ENCODE peak calls at places on chromosome 11, in nine cellular contexts. E, A, W, D, Q, L, R, B and K are unnamed samples. For H3K36me3, the result is how much of the 10 kb centered on the place peaks cover.

GRCh38 chr11:15288801-15289342 is 174.1 kb downstream of the INSC start:
- ATAC-seq in B (no peak), Q (no peak), E (no peak), R (no peak), W (no peak), L (no peak), D (no peak), A (no peak), K (no peak)

GRCh38 chr11:119371067-119371601 is 10.4 kb downstream of the USP2 start:
- ATAC-seq in D (no peak), W (no peak), A (no peak), Q (no peak), B (no peak), L (no peak), R (no peak), E (no peak), K (no peak)

GRCh38 chr11:30603357-30603756 is 17.2 kb upstream of the MPPED2 start:
- ATAC-seq in D (no peak), R (no peak), W (no peak), L (no peak), E (no peak), Q (no peak), B (no peak), A (no peak), K (no peak)

GRCh38 chr11:112212290-112212689 is 13.9 kb upstream of the PTS start:
- ATAC-seq in Q (no peak), B (no peak), E (no peak), D (no peak), A (peak), L (no peak), W (no peak), R (no peak), K (no peak)

GRCh38 chr11:74390697-74391096 is 7.5 kb downstream of the PGM2L1 start:
- ATAC-seq in W (no peak), R (no peak), A (no peak), Q (no peak), B (no peak), E (no peak), L (no peak), D (no peak), K (no peak)

GRCh38 chr11:1153951-1154487 is 3.7 kb upstream of the MUC5AC start:
- ATAC-seq in D (peak), Q (peak), W (peak), B (no peak), E (peak), A (peak), L (peak), R (peak), K (peak)

GRCh38 chr11:12784987-12785386 is 110.8 kb downstream of the TEAD1 start:
- ATAC-seq in A (peak), W (no peak), B (no peak), D (no peak), Q (peak), R (no peak), E (no peak), L (peak), K (no peak)

GRCh38 chr11:77730789-77731188 is 89.7 kb downstream of the RSF1 start:
- ATAC-seq in R (no peak), E (no peak), B (no peak), A (no peak), D (no peak), W (no peak), L (no peak), Q (no peak), K (no peak)

GRCh38 chr11:57555393-57555792 is 12.1 kb downstream of the UBE2L6 start:
- ATAC-seq in R (no peak), W (no peak), D (peak), A (no peak), E (no peak), L (no peak), Q (no peak), B (no peak), K (no peak)

GRCh38 chr11:111698852-111699559 is 67.2 kb downstream of the PPP2R1B start:
- ATAC-seq in R (no peak), B (no peak), D (no peak), A (no peak), L (no peak), E (no peak), W (peak), Q (no peak), K (no peak)

GRCh38 chr11:76147106-76147735 is 59.1 kb downstream of the WNT11 start:
- ATAC-seq in L (no peak), W (no peak), A (no peak), E (no peak), B (no peak), R (no peak), D (no peak), Q (no peak), K (no peak)

GRCh38 chr11:46912526-46913150 is 5.7 kb downstream of the LRP4 start:
- ATAC-seq in L (no peak), R (no peak), E (no peak), B (no peak), W (peak), D (no peak), Q (no peak), A (no peak), K (no peak)

GRCh38 chr11:7538023-7538422 is 24.2 kb downstream of the PPFIBP2 start:
- ATAC-seq in A (no peak), W (no peak), E (no peak), L (no peak), B (no peak), R (no peak), Q (peak), D (no peak), K (peak)

GRCh38 chr11:70463478-70464255 is 65.3 kb downstream of the CTTN start:
- ATAC-seq in D (no peak), W (no peak), Q (no peak), A (no peak), L (no peak), E (no peak), B (no peak), R (no peak), K (no peak)

GRCh38 chr11:70876685-70877084 is 375.7 kb downstream of the SHANK2 start:
- ATAC-seq in D (peak), A (no peak), B (peak), L (peak), R (no peak), W (no peak), E (peak), Q (no peak), K (no peak)

GRCh38 chr11:122309262-122309925 is 193.4 kb upstream of the BLID start:
- ATAC-seq in R (no peak), D (peak), B (no peak), L (no peak), Q (peak), W (no peak), A (no peak), E (no peak), K (no peak)

GRCh38 chr11:762421-763072 is 14.7 kb downstream of the GATD1 start:
- ATAC-seq in A (peak), E (peak), B (peak), L (peak), R (peak), W (peak), Q (peak), D (peak), K (peak)

GRCh38 chr11:111975076-111975806 is 38.1 kb downstream of the DIXDC1 start:
- ATAC-seq in W (peak), E (peak), A (no peak), L (no peak), B (no peak), D (peak), Q (peak), R (peak), K (no peak)

GRCh38 chr11:85769758-85770157 is 41.2 kb downstream of the SYTL2 start:
- ATAC-seq in L (no peak), A (no peak), B (no peak), W (no peak), R (no peak), Q (no peak), D (no peak), E (no peak), K (no peak)

GRCh38 chr11:62898027-62898426 is 17.3 kb downstream of the SLC3A2 start:
- ATAC-seq in Q (no peak), L (no peak), A (no peak), W (no peak), D (no peak), E (no peak), B (no peak), R (no peak), K (no peak)

DNA sequence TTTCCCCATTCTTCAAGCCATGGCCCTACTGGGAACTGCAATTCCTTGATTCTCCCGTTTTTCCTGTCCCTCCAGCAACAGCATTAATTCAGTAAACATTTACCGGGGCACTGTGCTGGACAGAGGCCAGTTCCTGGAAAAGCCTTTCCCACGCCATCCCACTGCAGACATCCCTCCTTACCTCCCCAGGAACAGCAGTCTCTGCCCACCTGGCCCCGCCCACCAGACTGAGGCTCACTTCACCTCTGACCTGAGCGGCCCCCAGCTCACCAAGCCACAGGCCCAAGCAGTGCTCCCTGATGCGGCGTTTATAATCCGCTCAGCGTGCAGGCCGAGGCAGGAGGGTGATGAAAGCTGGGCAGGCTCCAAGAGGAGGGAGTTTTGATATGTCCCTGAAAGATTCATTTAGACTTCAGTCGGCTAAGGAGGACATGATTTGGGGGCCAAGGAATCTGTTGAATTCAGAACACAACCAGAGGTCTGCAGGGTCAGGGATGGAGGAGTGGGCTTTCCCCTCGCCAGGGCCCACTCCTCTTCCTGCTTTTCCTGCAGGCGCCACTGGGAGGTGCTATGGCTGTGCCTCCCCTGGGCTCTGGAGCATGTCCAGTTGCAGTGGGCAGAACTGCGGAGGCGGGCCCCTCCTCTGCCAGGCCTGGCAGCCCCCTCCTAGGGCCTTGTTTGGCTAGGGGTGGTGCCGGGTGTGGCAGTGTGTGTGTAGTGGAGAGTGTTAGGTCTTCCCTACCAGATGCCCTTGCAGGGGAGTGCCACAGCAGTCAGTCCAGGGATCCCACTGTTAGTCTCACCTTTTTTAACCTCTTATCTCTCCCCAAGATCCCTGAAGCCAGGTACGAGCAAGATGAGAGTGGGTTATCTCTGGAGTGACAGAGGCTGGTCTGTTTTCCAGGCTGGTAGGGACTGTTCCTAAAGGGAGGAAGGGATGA is 1.4 kb upstream of the TAGLN start:
- ATAC-seq in E (peak), R (peak), B (no peak), D (no peak), L (no peak), W (peak), Q (no peak), A (peak), K (peak)
- TF ChIP-seq POLR2A in E (no peak), R (no peak), B (no peak), D (no peak), L (no peak), W (no peak), Q (no peak), A (no peak), K (peak)

GRCh38 chr11:68447015-68447801 is 13.3 kb upstream of the PPP6R3 start:
- ATAC-seq in B (peak), Q (peak), D (peak), W (peak), A (peak), R (peak), E (peak), L (peak), K (peak)

GRCh38 chr11:68450711-68451110 is 9.8 kb upstream of the PPP6R3 start:
- ATAC-seq in B (no peak), A (no peak), L (no peak), E (no peak), Q (no peak), W (no peak), D (no peak), R (no peak), K (no peak)

GRCh38 chr11:68446046-68446725 is 14.4 kb upstream of the PPP6R3 start:
- ATAC-seq in R (no peak), Q (peak), D (peak), W (no peak), A (no peak), B (no peak), L (peak), E (peak), K (no peak)

GRCh38 chr11:68448604-68449011 is 11.9 kb upstream of the PPP6R3 start:
- ATAC-seq in D (no peak), A (no peak), B (no peak), W (no peak), R (no peak), L (peak), E (no peak), Q (no peak), K (no peak)

GRCh38 chr11:68449951-68450350 is 10.6 kb upstream of the PPP6R3 start:
- ATAC-seq in D (no peak), E (no peak), B (no peak), Q (no peak), L (no peak), R (no peak), W (no peak), A (no peak), K (no peak)
- H3K36me3 ChIP-seq in D (under half), E (under half), B (under half), Q (under half), L (under half), R (under half), W (under half), A (under half), K (under half)

GRCh38 chr11:90222459-90223247 is at the start of gene CHORDC1:
- ATAC-seq in B (peak), E (peak), Q (peak), L (peak), W (peak), A (peak), D (peak), R (peak), K (peak)
- TF ChIP-seq POLR2A in B (peak), E (peak), Q (peak), L (peak), W (peak), A (peak), D (peak), R (peak), K (peak)

GRCh38 chr11:126461096-126461440 is 105.6 kb downstream of the ST3GAL4 start:
- ATAC-seq in A (no peak), W (peak), Q (no peak), L (no peak), D (no peak), R (no peak), B (no peak), E (no peak), K (no peak)
- H3K36me3 ChIP-seq in A (under half), W (under half), Q (under half), L (under half), D (under half), R (under half), B (under half), E (under half), K (under half)